ENCODE peak calls at places on chromosomes 2 and 18, in six cellular contexts. H is NCI-H69; K is HT-29; N is GM03348; P is GM23248; Q is Jurkat, Clone E6-1. V is an unnamed sample.

GRCh38 chr2:73268831-73269685 is 15.2 kb downstream of the FBXO41 start:
- DNase-seq in H (peak), K (peak), N (peak), P (peak), Q (peak), V (no peak)

GRCh38 chr2:209870067-209870466 is 98.4 kb downstream of the UNC80 start:
- DNase-seq in H (no peak), K (no peak), N (no peak), P (no peak), Q (no peak), V (no peak)

GRCh38 chr2:179429060-179429471 is 164.4 kb upstream of the SESTD1 start:
- DNase-seq in H (peak), K (no peak), N (no peak), P (no peak), Q (no peak), V (no peak)

GRCh38 chr2:152615177-152615576 is 102.1 kb downstream of the PRPF40A start:
- DNase-seq in H (no peak), K (no peak), N (no peak), P (no peak), Q (no peak), V (no peak)

GRCh38 chr2:163681765-163682164 is 54.0 kb downstream of the FIGN start:
- DNase-seq in H (no peak), K (no peak), N (peak), P (peak), Q (no peak), V (no peak)

GRCh38 chr2:11768940-11769339 is 22.5 kb downstream of the LPIN1 start:
- DNase-seq in H (no peak), K (no peak), N (no peak), P (no peak), Q (no peak), V (no peak)

GRCh38 chr18:43420091-43420490 is 142.8 kb upstream of the SYT4 start:
- DNase-seq in H (no peak), K (no peak), N (no peak), P (no peak), Q (no peak), V (no peak)

GRCh38 chr2:215376103-215376780 is 59.6 kb downstream of the FN1 start:
- DNase-seq in H (no peak), K (no peak), N (no peak), P (no peak), Q (no peak), V (no peak)

GRCh38 chr18:35525795-35526475 is 28.2 kb upstream of the INO80C start:
- DNase-seq in H (peak), K (no peak), N (no peak), P (peak), Q (no peak), V (no peak)

GRCh38 chr2:182951948-182952663 is 85.7 kb upstream of the FRZB start:
- DNase-seq in H (no peak), K (no peak), N (no peak), P (no peak), Q (no peak), V (no peak)

GRCh38 chr18:63881851-63882250 is 5.7 kb upstream of the SERPINB2 start:
- DNase-seq in H (no peak), K (no peak), N (peak), P (peak), Q (no peak), V (no peak)

GRCh38 chr2:47036489-47036769 is 118.7 kb downstream of the STPG4 start:
- DNase-seq in H (no peak), K (no peak), N (no peak), P (no peak), Q (no peak), V (no peak)

GRCh38 chr2:152336103-152336853 is 1.3 kb downstream of the FMNL2 start:
- DNase-seq in H (peak), K (no peak), N (peak), P (peak), Q (no peak), V (peak)

GRCh38 chr18:66511810-66512209 is 92.1 kb downstream of the CDH19 start:
- DNase-seq in H (no peak), K (peak), N (no peak), P (no peak), Q (no peak), V (no peak)

GRCh38 chr2:95050385-95051300 is 25.1 kb downstream of the MAL start:
- DNase-seq in H (no peak), K (no peak), N (no peak), P (no peak), Q (no peak), V (no peak)

GRCh38 chr2:12918138-12918840 is 201.6 kb downstream of the TRIB2 start:
- DNase-seq in H (no peak), K (no peak), N (no peak), P (peak), Q (no peak), V (no peak)

GRCh38 chr18:53148056-53148574 is 808.1 kb downstream of the DCC start:
- DNase-seq in H (peak), K (no peak), N (no peak), P (no peak), Q (no peak), V (no peak)

GRCh38 chr2:157414050-157414449 is 29.8 kb downstream of the CYTIP start:
- DNase-seq in H (no peak), K (no peak), N (no peak), P (no peak), Q (no peak), V (no peak)

GRCh38 chr18:37299471-37300304 is 265.9 kb downstream of the CELF4 start:
- DNase-seq in H (peak), K (peak), N (peak), P (peak), Q (peak), V (peak)

GRCh38 chr18:44938396-44939036 is 257.8 kb downstream of the SETBP1 start:
- DNase-seq in H (peak), K (no peak), N (no peak), P (no peak), Q (no peak), V (no peak)

GRCh38 chr2:84905181-84906107 is at the start of gene TMSB10:
- DNase-seq in H (peak), K (peak), N (peak), P (peak), Q (peak), V (peak)

GRCh38 chr18:31740180-31740579 is 20.5 kb downstream of the SLC25A52 start:
- DNase-seq in H (peak), K (no peak), N (no peak), P (no peak), Q (no peak), V (no peak)

GRCh38 chr18:24014062-24014985 is at the start of gene TTC39C:
- DNase-seq in H (peak), K (peak), N (peak), P (peak), Q (no peak), V (peak)

GRCh38 chr2:9205963-9206948 is at the start of gene ASAP2:
- DNase-seq in H (peak), K (peak), N (peak), P (peak), Q (peak), V (peak)

GRCh38 chr2:195595825-195596224 is 61.2 kb upstream of the SLC39A10 start:
- DNase-seq in H (no peak), K (no peak), N (no peak), P (no peak), Q (no peak), V (no peak)

GRCh38 chr2:27351802-27352598 is 4.6 kb downstream of the GTF3C2 start:
- DNase-seq in H (no peak), K (no peak), N (no peak), P (no peak), Q (peak), V (no peak)

GRCh38 chr2:230961091-230961491 is 34.8 kb upstream of the SPATA3 start:
- DNase-seq in H (peak), K (no peak), N (no peak), P (no peak), Q (no peak), V (no peak)

GRCh38 chr18:28088477-28088876 is 88.5 kb downstream of the CDH2 start:
- DNase-seq in H (no peak), K (no peak), N (no peak), P (no peak), Q (no peak), V (no peak)

GRCh38 chr2:28683100-28683706 is 68.4 kb upstream of the PPP1CB start:
- DNase-seq in H (peak), K (peak), N (peak), P (peak), Q (no peak), V (peak)

GRCh38 chr2:197236816-197237215 is 73.8 kb downstream of the ANKRD44 start:
- DNase-seq in H (no peak), K (no peak), N (no peak), P (no peak), Q (no peak), V (peak)

GRCh38 chr2:151410485-151410833 is 757 bp downstream of the RIF1 start:
- DNase-seq in H (peak), K (peak), N (peak), P (peak), Q (peak), V (no peak)

V was measured in posterior cingulate gyrus.